ENCODE peak calls at places on chromosomes 16 and 17, in ten cellular contexts. R is adipocyte; T is CD4-positive, alpha-beta T cell; V is NCI-H1105 treated with DMSO at 0.1 percent for 48 hours; D is Ammon's horn; O is Right ventricle myocardium inferior; J is H54; C is head of caudate nucleus; K is hepatocyte; N is mammary epithelial cell. M is an unnamed sample.

GRCh38 chr17:44797809-44798208 is 32.3 kb downstream of the GJC1 start:
- DNase-seq in R (no peak), T (no peak), V (no peak), D (no peak), O (no peak), J (no peak), C (no peak), K (no peak), N (no peak), M (no peak)

GRCh38 chr17:49444384-49444783 is 29.7 kb upstream of the PHB1 start:
- DNase-seq in R (no peak), T (no peak), V (no peak), D (no peak), O (no peak), J (no peak), C (no peak), K (no peak), N (no peak), M (no peak)

GRCh38 chr17:35117984-35118383 is 1.7 kb downstream of the RAD51D start:
- DNase-seq in R (no peak), T (no peak), V (no peak), D (peak), O (no peak), J (no peak), C (no peak), K (no peak), N (peak), M (no peak)

GRCh38 chr17:17502741-17503565 is 6.8 kb upstream of the RASD1 start:
- DNase-seq in R (no peak), T (no peak), V (no peak), D (no peak), O (peak), J (no peak), C (no peak), K (no peak), N (no peak), M (no peak)

GRCh38 chr17:13699261-13699660 is 97.5 kb upstream of the HS3ST3A1 start:
- DNase-seq in R (no peak), T (no peak), V (no peak), D (no peak), O (no peak), J (no peak), C (no peak), K (no peak), N (no peak), M (no peak)

GRCh38 chr16:77289331-77289809 is 90.2 kb downstream of the SYCE1L start:
- DNase-seq in R (no peak), T (no peak), V (no peak), D (no peak), O (no peak), J (no peak), C (no peak), K (peak), N (peak), M (no peak)

GRCh38 chr17:80866050-80866793 is 125.4 kb upstream of the CHMP6 start:
- DNase-seq in R (peak), T (peak), V (peak), D (peak), O (peak), J (peak), C (peak), K (peak), N (peak), M (peak)

GRCh38 chr17:62110923-62111484 is 45.9 kb upstream of the MED13 start:
- DNase-seq in R (no peak), T (no peak), V (no peak), D (no peak), O (no peak), J (no peak), C (no peak), K (peak), N (peak), M (no peak)

GRCh38 chr17:146546-146945 is 9.2 kb downstream of the SCGB1C2 start:
- DNase-seq in R (no peak), T (no peak), V (no peak), D (no peak), O (peak), J (no peak), C (no peak), K (no peak), N (no peak), M (peak)

GRCh38 chr17:9817086-9817485 is 4.8 kb downstream of the GSG1L2 start:
- DNase-seq in R (peak), T (no peak), V (peak), D (peak), O (no peak), J (peak), C (peak), K (peak), N (peak), M (no peak)

GRCh38 chr16:81940781-81941560 is 70.3 kb downstream of the SDR42E1 start:
- DNase-seq in R (peak), T (no peak), V (peak), D (peak), O (no peak), J (peak), C (no peak), K (peak), N (peak), M (no peak)

GRCh38 chr16:80300876-80301275 is 239.9 kb upstream of the DYNLRB2 start:
- DNase-seq in R (peak), T (no peak), V (no peak), D (no peak), O (no peak), J (peak), C (no peak), K (no peak), N (peak), M (no peak)

GRCh38 chr16:69818811-69819587 is 56.9 kb downstream of the WWP2 start:
- DNase-seq in R (no peak), T (no peak), V (no peak), D (no peak), O (no peak), J (no peak), C (peak), K (no peak), N (no peak), M (no peak)

GRCh38 chr17:59856859-59857794 is 35.6 kb downstream of the TUBD1 start:
- DNase-seq in R (no peak), T (no peak), V (no peak), D (no peak), O (no peak), J (no peak), C (no peak), K (no peak), N (no peak), M (no peak)

GRCh38 chr17:16081507-16082087 is 82.0 kb downstream of the TTC19 start:
- DNase-seq in R (no peak), T (no peak), V (no peak), D (no peak), O (no peak), J (no peak), C (no peak), K (no peak), N (no peak), M (no peak)

GRCh38 chr16:57771141-57771785 is 31.0 kb downstream of the KIFC3 start:
- DNase-seq in R (no peak), T (no peak), V (no peak), D (no peak), O (no peak), J (no peak), C (no peak), K (no peak), N (no peak), M (no peak)

GRCh38 chr17:29123111-29123510 is 57.1 kb downstream of the MYO18A start:
- DNase-seq in R (no peak), T (no peak), V (no peak), D (no peak), O (no peak), J (no peak), C (no peak), K (no peak), N (no peak), M (no peak)

GRCh38 chr16:58025351-58026138 is at the start of gene MMP15:
- DNase-seq in R (peak), T (peak), V (peak), D (peak), O (peak), J (peak), C (peak), K (peak), N (peak), M (no peak)